ENCODE peak calls at places on chromosomes 13 and 19, in seven cellular contexts. D is SK-N-SH, E is K562, W is H1, P is HCT116, U is GM12878, O is HepG2. M is an unnamed sample.

GRCh38 chr19:4866595-4867424 is 657 bp downstream of the PLIN3 start:
- DNase-seq in P (no peak), U (no peak), D (peak), E (peak), W (peak), O (peak), M (peak)

GRCh38 chr19:46616631-46617322 is 8.1 kb downstream of the PTGIR start:
- DNase-seq in O (peak), P (peak), D (peak), E (peak), U (no peak), W (peak), M (peak)

GRCh38 chr13:69389899-69390298 is 717.7 kb upstream of the ATXN8OS start:
- DNase-seq in U (no peak), D (no peak), P (no peak), E (no peak), O (no peak), W (no peak), M (no peak)

GRCh38 chr19:13079542-13079986 is 23.1 kb downstream of the LYL1 start:
- DNase-seq in O (no peak), W (no peak), D (peak), E (peak), P (no peak), U (no peak), M (no peak)

GRCh38 chr13:50425772-50426171 is 410.5 kb downstream of the KCNRG start:
- DNase-seq in E (peak), O (no peak), P (no peak), W (no peak), U (no peak), D (no peak), M (no peak)

GRCh38 chr19:58563034-58563573 is 4.7 kb upstream of the UBE2M start:
- DNase-seq in E (no peak), P (no peak), U (no peak), O (no peak), D (peak), W (no peak), M (peak)

GRCh38 chr19:44755219-44755618 is 6.7 kb downstream of the BCL3 start:
- DNase-seq in D (no peak), W (no peak), P (no peak), U (no peak), O (no peak), E (no peak), M (no peak)

GRCh38 chr13:38607136-38607535 is 79.7 kb upstream of the FREM2 start:
- DNase-seq in P (no peak), E (no peak), U (no peak), W (no peak), D (no peak), O (no peak), M (no peak)

GRCh38 chr19:47865166-47865565 is 6.1 kb downstream of the TPRX2 start:
- DNase-seq in D (no peak), W (no peak), P (no peak), U (no peak), O (no peak), E (no peak), M (no peak)

GRCh38 chr19:38653028-38653571 is 5.7 kb downstream of the ACTN4 start:
- DNase-seq in D (no peak), P (no peak), U (no peak), W (no peak), O (peak), E (no peak), M (no peak)

GRCh38 chr13:31236211-31236786 is 36.5 kb downstream of the B3GLCT start:
- DNase-seq in W (no peak), O (peak), U (no peak), E (peak), D (peak), P (peak), M (peak)

GRCh38 chr13:22064854-22065646 is 394.2 kb downstream of the FGF9 start:
- DNase-seq in P (no peak), W (no peak), E (no peak), D (no peak), U (no peak), O (no peak), M (no peak)
- TF ChIP-seq JUND in P (no peak), W (no peak), E (no peak), D (no peak), U (no peak), O (no peak), M (no peak)

GRCh38 chr19:42440357-42441046 is 2.2 kb downstream of the CXCL17 start:
- DNase-seq in U (no peak), W (peak), D (peak), P (peak), O (peak), E (peak), M (peak)
- TF ChIP-seq JUND in U (no peak), W (no peak), D (no peak), P (no peak), O (no peak), E (no peak), M (no peak)

GRCh38 chr19:40607311-40607871 is 6.2 kb downstream of the LTBP4 start:
- DNase-seq in P (no peak), U (no peak), D (no peak), E (peak), O (no peak), W (no peak), M (no peak)
- TF ChIP-seq JUND in P (no peak), U (no peak), D (no peak), E (no peak), O (no peak), W (no peak), M (no peak)

DNA sequence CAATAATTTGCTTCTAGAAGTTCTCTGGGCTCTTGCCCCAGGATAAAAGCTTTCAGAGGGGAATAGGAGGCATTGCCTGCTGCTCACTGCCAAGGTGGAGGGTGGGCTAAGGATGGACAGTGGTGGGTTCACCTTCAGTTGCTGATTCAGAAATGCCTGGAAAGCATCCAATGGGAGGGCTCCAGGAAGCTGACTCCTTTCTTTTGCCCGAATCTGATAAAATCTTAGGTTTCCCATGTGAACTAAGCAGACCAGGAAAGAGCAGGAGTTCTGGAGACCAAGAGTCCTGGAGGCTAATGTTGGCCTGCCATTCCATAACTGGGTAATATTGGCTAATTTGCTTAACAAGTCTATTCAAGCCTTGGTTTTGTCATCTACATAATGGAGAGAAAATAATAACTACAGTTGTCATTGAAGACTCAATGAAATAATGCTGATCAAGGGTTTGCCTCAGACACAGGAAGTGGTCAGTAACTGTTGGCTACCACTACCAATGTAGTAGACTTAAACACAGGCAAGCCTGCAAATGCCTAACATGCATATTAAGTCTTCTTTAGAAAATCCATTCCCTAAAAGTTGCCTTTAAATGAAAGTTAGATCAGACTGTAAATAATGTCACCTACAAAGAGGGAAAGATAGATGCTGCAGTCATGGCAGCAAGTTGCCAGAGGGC is 528.4 kb upstream of the NBEA start:
- DNase-seq in P (no peak), D (no peak), E (no peak), O (no peak), W (no peak), U (no peak), M (no peak)
- TF ChIP-seq JUND in P (no peak), D (no peak), E (no peak), O (no peak), W (no peak), U (no peak), M (no peak)